ENCODE peak calls at places on chromosomes 4 and X, in nine cellular contexts. H, X, C, D, B, V, O, E and G are unnamed samples.

GRCh38 chrX:22122510-22122909 is 90.4 kb downstream of the PHEX start:
- DNase-seq in E (peak; percentile 83), V (no peak), O (no peak), X (peak; percentile 89), D (peak; percentile 59), B (peak; percentile 96), C (no peak), H (no peak), G (peak; percentile 3)

GRCh38 chr4:157291071-157291470 is 70.5 kb downstream of the GRIA2 start:
- DNase-seq in X (no peak), E (no peak), V (no peak), O (no peak), D (peak; percentile 5), B (peak; percentile 10), C (no peak), H (no peak), G (no peak)

GRCh38 chr4:101961144-101961543 is 170.6 kb downstream of the BANK1 start:
- DNase-seq in D (no peak), V (no peak), X (peak; percentile 1), B (peak; percentile 26), O (no peak), C (no peak), H (peak; percentile 40), E (peak; percentile 66), G (no peak)

GRCh38 chrX:28586891-28587635 is at the start of gene IL1RAPL1:
- DNase-seq in C (peak; percentile 44), E (peak; percentile 75), V (peak; percentile 44), H (no peak), D (peak; percentile 67), X (peak; percentile 39), B (peak; percentile 31), O (no peak), G (no peak)

GRCh38 chr4:7101692-7102515 is 34.0 kb upstream of the GRPEL1 start:
- DNase-seq in C (peak; percentile 81), E (peak; percentile 61), O (peak; percentile 81), B (peak; percentile 64), X (peak; percentile 47), H (peak; percentile 76), V (peak; percentile 25), D (peak; percentile 64), G (no peak)

GRCh38 chr4:101954975-101955678 is 164.6 kb downstream of the BANK1 start:
- DNase-seq in E (no peak), V (no peak), C (no peak), X (no peak), O (no peak), D (no peak), B (no peak), H (no peak), G (no peak)

GRCh38 chrX:104445591-104445990 is 120.4 kb upstream of the IL1RAPL2 start:
- DNase-seq in D (no peak), O (no peak), X (no peak), E (no peak), H (no peak), C (no peak), V (no peak), B (no peak), G (no peak)

GRCh38 chrX:118355225-118355920 is 9.5 kb downstream of the WDR44 start:
- DNase-seq in B (no peak), C (no peak), E (no peak), D (peak; percentile 25), V (no peak), H (no peak), X (no peak), O (no peak), G (no peak)

GRCh38 chr4:77820836-77821561 is 1.8 kb upstream of the CNOT6L start:
- DNase-seq in B (peak; percentile 14), C (no peak), X (no peak), E (no peak), O (no peak), H (no peak), D (no peak), V (no peak), G (no peak)

GRCh38 chrX:118062048-118062789 is 54.4 kb downstream of the KLHL13 start:
- DNase-seq in B (no peak), C (no peak), X (no peak), V (no peak), E (no peak), O (no peak), H (no peak), D (no peak), G (no peak)

GRCh38 chrX:9746148-9746880 is 19.3 kb downstream of the GPR143 start:
- DNase-seq in H (no peak), E (peak; percentile 63), B (peak; percentile 19), V (no peak), C (no peak), X (no peak), D (peak; percentile 4), O (no peak), G (no peak)

GRCh38 chr4:4860381-4860802 is 927 bp downstream of the MSX1 start:
- DNase-seq in E (peak; percentile 37), V (peak; percentile 42), H (no peak), D (no peak), X (no peak), B (no peak), C (peak; percentile 37), O (no peak), G (no peak)

GRCh38 chr4:138522366-138522765 is 280.2 kb upstream of the SLC7A11 start:
- DNase-seq in E (peak; percentile 25), X (no peak), V (no peak), H (no peak), B (peak; percentile 31), C (peak; percentile 13), D (peak; percentile 61), O (no peak), G (no peak)

GRCh38 chrX:119228506-119229290 is 7.4 kb upstream of the PGRMC1 start:
- DNase-seq in V (peak; percentile 27), O (no peak), H (no peak), C (no peak), E (peak; percentile 82), X (peak; percentile 82), B (peak; percentile 95), D (peak; percentile 87), G (no peak)

GRCh38 chrX:108156934-108157466 is 65.4 kb downstream of the ATG4A start:
- DNase-seq in O (no peak), V (no peak), B (no peak), X (no peak), E (no peak), C (no peak), D (no peak), H (no peak), G (no peak)

GRCh38 chr4:4888695-4889094 is 29.2 kb downstream of the MSX1 start:
- DNase-seq in C (no peak), E (no peak), X (no peak), D (no peak), H (no peak), B (no peak), O (no peak), V (no peak), G (no peak)

GRCh38 chrX:12332786-12333347 is 194.6 kb downstream of the FRMPD4 start:
- DNase-seq in D (no peak), C (no peak), X (no peak), V (no peak), O (no peak), H (no peak), B (no peak), E (no peak), G (no peak)

GRCh38 chr4:77578145-77578544 is 27.5 kb upstream of the CXCL13 start:
- DNase-seq in V (no peak), C (no peak), X (no peak), D (no peak), O (no peak), B (no peak), H (no peak), E (no peak), G (no peak)

GRCh38 chrX:21373001-21373400 is 1.2 kb upstream of the CNKSR2 start:
- DNase-seq in X (no peak), O (no peak), B (no peak), H (no peak), C (no peak), E (no peak), V (no peak), D (no peak), G (no peak)

GRCh38 chr4:126318376-126318775 is 1003.6 kb downstream of the FAT4 start:
- DNase-seq in H (no peak), C (no peak), V (no peak), B (no peak), O (no peak), E (no peak), X (no peak), D (no peak), G (no peak)

GRCh38 chrX:18701621-18702361 is 5.7 kb upstream of the PPEF1 start:
- DNase-seq in X (no peak), E (peak; percentile 21), H (no peak), C (no peak), D (peak; percentile 72), V (no peak), B (peak; percentile 9), O (peak; percentile 42), G (no peak)

GRCh38 chrX:7132335-7133035 is 15.0 kb upstream of the STS start:
- DNase-seq in X (peak; percentile 73), E (peak; percentile 79), V (peak; percentile 52), D (peak; percentile 96), C (peak; percentile 47), B (peak; percentile 82), O (peak; percentile 41), H (peak; percentile 80), G (no peak)

GRCh38 chrX:1518512-1518911 is 18.5 kb downstream of the P2RY8 start:
- DNase-seq in H (no peak), O (no peak), C (no peak), X (no peak), D (no peak), V (no peak), B (no peak), E (no peak), G (no peak)

GRCh38 chr4:28973591-28974350 is 1746.4 kb upstream of the PCDH7 start:
- DNase-seq in E (peak; percentile 34), D (peak; percentile 3), B (peak; percentile 26), V (peak; percentile 2), H (no peak), X (no peak), C (peak; percentile 1), O (no peak), G (no peak)